ENCODE peak calls at places on chromosome 19, in seven cellular contexts. U, P, D, V, H, O and S are unnamed samples.
A peak's percentile ranks its signal among the peaks of the same experiment; 100 is the strongest.

GRCh38 chr19:1223018-1223855 is 14.6 kb downstream of the CBARP start:
- DNase-seq in U (no peak), P (no peak), D (no peak), V (no peak), H (no peak), O (no peak), S (no peak)

GRCh38 chr19:3969435-3970312 is 1.2 kb downstream of the DAPK3 start:
- DNase-seq in U (peak; percentile 62), P (peak; percentile 49), D (no peak), V (peak; percentile 63), H (no peak), O (no peak), S (no peak)

GRCh38 chr19:10292206-10292788 is 2.5 kb downstream of the ICAM5 start:
- DNase-seq in U (no peak), P (peak; percentile 71), D (peak; percentile 88), V (no peak), H (peak; percentile 71), O (no peak), S (no peak)

GRCh38 chr19:55483681-55484361 is 1.2 kb upstream of the NAT14 start:
- DNase-seq in U (no peak), P (no peak), D (no peak), V (no peak), H (no peak), O (no peak), S (no peak)

GRCh38 chr19:17641846-17642245 is 46.3 kb downstream of the UNC13A start:
- DNase-seq in U (no peak), P (no peak), D (no peak), V (no peak), H (no peak), O (no peak), S (no peak)

GRCh38 chr19:35257113-35257461 is 8.3 kb downstream of the LSR start:
- DNase-seq in U (no peak), P (no peak), D (peak; percentile 62), V (no peak), H (peak; percentile 17), O (no peak), S (no peak)

GRCh38 chr19:370641-371330 is 26.2 kb upstream of the MIER2 start:
- DNase-seq in U (no peak), P (no peak), D (peak; percentile 73), V (no peak), H (no peak), O (no peak), S (no peak)

GRCh38 chr19:54481326-54481930 is 8.3 kb upstream of the CDC42EP5 start:
- DNase-seq in U (no peak), P (no peak), D (no peak), V (no peak), H (peak; percentile 57), O (no peak), S (peak; percentile 84)